ENCODE peak calls at places on chromosomes 4 and X, in five cellular contexts. P is IMR-90, C is SK-N-SH, M is K562, I is GM12878. A is an unnamed sample.

GRCh38 chr4:186021461-186022167 is 47.3 kb upstream of the TLR3 start:
- DNase-seq in P (peak), C (peak), M (no peak), I (no peak), A (peak)

GRCh38 chr4:57318694-57319093 is 208.5 kb upstream of the IGFBP7 start:
- DNase-seq in P (no peak), C (no peak), M (no peak), I (no peak), A (no peak)

GRCh38 chr4:40995850-40996249 is 218.5 kb downstream of the APBB2 start:
- DNase-seq in P (peak), C (no peak), M (no peak), I (no peak), A (no peak)

GRCh38 chrX:78322863-78323262 is 4.5 kb downstream of the CYSLTR1 start:
- DNase-seq in P (no peak), C (no peak), M (no peak), I (no peak), A (no peak)

GRCh38 chr4:172843273-172843672 is 325.3 kb upstream of the GALNT7 start:
- DNase-seq in P (no peak), C (no peak), M (no peak), I (no peak), A (no peak)

GRCh38 chrX:97126020-97126419 is 242.3 kb downstream of the RPA4 start:
- DNase-seq in P (peak), C (no peak), M (no peak), I (no peak), A (no peak)

GRCh38 chr4:81747242-81747930 is 275.7 kb upstream of the RASGEF1B start:
- DNase-seq in P (no peak), C (no peak), M (peak), I (no peak), A (no peak)

GRCh38 chrX:110557864-110558263 is 199.2 kb downstream of the RTL9 start:
- DNase-seq in P (no peak), C (no peak), M (no peak), I (no peak), A (no peak)

GRCh38 chrX:133171962-133172708 is 46.0 kb downstream of the TFDP3 start:
- DNase-seq in P (no peak), C (peak), M (no peak), I (no peak), A (no peak)

GRCh38 chr4:133424611-133425010 is 275.5 kb downstream of the PCDH10 start:
- DNase-seq in P (no peak), C (no peak), M (no peak), I (no peak), A (no peak)

GRCh38 chr4:20172070-20172760 is 79.5 kb upstream of the SLIT2 start:
- DNase-seq in P (no peak), C (no peak), M (no peak), I (no peak), A (no peak)

DNA sequence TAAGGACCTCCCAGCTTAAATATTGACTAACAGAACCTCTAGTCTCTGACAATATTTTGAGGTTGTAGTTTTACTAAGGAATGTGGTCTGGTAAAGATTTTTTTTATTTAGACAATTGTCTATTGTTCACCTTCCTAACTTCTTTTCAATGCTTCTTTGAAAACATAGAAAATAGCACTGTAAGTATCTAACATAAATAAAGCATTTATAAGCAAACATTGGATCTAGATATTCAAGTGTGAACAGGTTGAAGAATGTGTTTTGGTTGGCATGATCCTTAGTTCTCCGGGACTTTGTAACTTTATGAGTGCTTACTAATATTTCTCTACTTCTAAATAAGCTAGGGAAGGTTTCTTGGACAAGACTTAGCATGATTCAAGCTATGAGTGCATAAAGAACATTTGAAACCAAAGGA is 285.4 kb upstream of the ARSJ start:
- DNase-seq in P (peak), C (no peak), M (no peak), I (no peak), A (peak)
- TF ChIP-seq MXI1 in P (no peak), C (no peak), M (no peak), I (no peak), A (no peak)

GRCh38 chr4:1547863-1548637 is 136.1 kb downstream of the FAM53A start:
- DNase-seq in P (no peak), C (no peak), M (no peak), I (no peak), A (no peak)
- H3K4me2 ChIP-seq in P (no peak), C (no peak), M (no peak), I (no peak), A (no peak)

DNA sequence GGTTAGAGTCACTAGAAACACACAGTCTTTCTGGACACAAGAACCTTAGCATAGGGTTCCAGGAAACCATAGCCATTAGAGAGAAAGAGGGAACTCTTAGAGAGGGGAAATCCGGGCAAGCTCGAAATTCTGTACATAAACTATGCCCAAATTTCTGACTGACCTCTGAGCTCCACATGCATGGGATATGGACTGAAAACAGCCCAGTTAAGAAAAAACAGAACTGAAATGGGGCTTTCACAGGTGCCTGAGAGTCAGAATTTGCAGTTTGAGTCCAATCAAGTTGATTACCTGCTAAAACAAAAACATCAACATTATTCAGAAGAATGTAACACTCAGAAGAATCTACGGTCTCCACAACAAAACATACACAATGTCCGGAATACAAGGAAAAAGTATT is 13.1 kb downstream of the DCHS2 start:
- DNase-seq in P (no peak), C (no peak), M (no peak), I (no peak), A (no peak)
- TF ChIP-seq MXI1 in P (no peak), C (no peak), M (no peak), I (no peak), A (no peak)

GRCh38 chr4:176448761-176449160 is 129.0 kb downstream of the SPCS3 start:
- DNase-seq in P (no peak), C (no peak), M (no peak), I (no peak), A (no peak)

GRCh38 chr4:176443117-176443516 is 123.4 kb downstream of the SPCS3 start:
- DNase-seq in P (peak), C (no peak), M (no peak), I (no peak), A (no peak)

GRCh38 chr4:176441594-176441993 is 121.8 kb downstream of the SPCS3 start:
- DNase-seq in P (no peak), C (no peak), M (no peak), I (no peak), A (no peak)

GRCh38 chr4:176443646-176444409 is 124.1 kb downstream of the SPCS3 start:
- DNase-seq in P (no peak), C (no peak), M (no peak), I (no peak), A (no peak)

GRCh38 chr4:176444741-176445140 is 125.0 kb downstream of the SPCS3 start:
- DNase-seq in P (peak), C (no peak), M (no peak), I (no peak), A (no peak)
- H3K4me2 ChIP-seq in P (no peak), C (no peak), M (no peak), I (no peak), A (no peak)

DNA sequence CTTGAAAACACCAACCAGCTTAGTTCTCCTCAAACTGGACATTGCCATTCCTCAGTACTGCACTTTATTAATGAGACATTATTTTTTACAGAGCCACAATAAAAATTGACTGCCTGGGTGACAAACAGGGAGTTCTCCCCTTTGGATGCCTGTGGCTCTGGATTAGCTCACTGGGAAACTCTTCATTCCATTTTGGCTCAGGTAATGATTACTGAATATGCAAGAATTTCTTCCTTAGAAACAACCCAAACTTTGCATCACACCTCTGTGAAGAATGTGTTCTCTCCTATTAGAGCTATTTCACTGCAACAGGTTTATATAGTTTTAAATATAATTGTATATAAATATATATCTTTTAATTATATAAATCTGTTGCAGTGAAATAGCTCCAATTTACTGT is 2065.8 kb downstream of the ARAP2 start:
- DNase-seq in P (no peak), C (no peak), M (no peak), I (no peak), A (no peak)
- TF ChIP-seq MXI1 in P (no peak), C (no peak), M (no peak), I (no peak), A (no peak)

GRCh38 chr4:3073158-3074077 is 920 bp downstream of the HTT-AS start:
- DNase-seq in P (no peak), C (peak), M (no peak), I (no peak), A (peak)
- H3K4me2 ChIP-seq in P (peak), C (peak), M (peak), I (peak), A (peak)

GRCh38 chrX:8721536-8721935 is 10.4 kb downstream of the ANOS1 start:
- DNase-seq in P (no peak), C (no peak), M (no peak), I (no peak), A (no peak)

GRCh38 chrX:8724176-8724757 is 7.7 kb downstream of the ANOS1 start:
- DNase-seq in P (no peak), C (peak), M (no peak), I (no peak), A (no peak)

GRCh38 chrX:8730812-8731578 is 942 bp downstream of the ANOS1 start:
- DNase-seq in P (no peak), C (peak), M (no peak), I (no peak), A (no peak)

GRCh38 chrX:8728932-8729331 is 3.0 kb downstream of the ANOS1 start:
- DNase-seq in P (no peak), C (no peak), M (no peak), I (no peak), A (no peak)

GRCh38 chrX:8726031-8726652 is 5.8 kb downstream of the ANOS1 start:
- DNase-seq in P (no peak), C (no peak), M (no peak), I (no peak), A (no peak)
- TF ChIP-seq MXI1 in P (no peak), C (no peak), M (no peak), I (no peak), A (no peak)

A was measured in HepG2.